ENCODE peak calls at places on chromosomes 5 and 9, in seven cellular contexts. N is NB4, O is stomach, R is right lobe of liver, P is heart right ventricle, L is coronary artery, F is GM20000. H is an unnamed sample.

GRCh38 chr9:37486616-37487544 is 1.1 kb downstream of the POLR1E start:
- DNase-seq in P (no peak), R (no peak), N (peak; percentile 26), F (no peak), L (peak; percentile 84), O (no peak), H (no peak)

GRCh38 chr9:75238311-75238976 is 150.1 kb downstream of the OSTF1 start:
- DNase-seq in F (peak; percentile 56), P (no peak), L (no peak), O (peak; percentile 60), N (peak; percentile 49), R (peak; percentile 45), H (no peak)

GRCh38 chr9:37921546-37922300 is 17.8 kb upstream of the SLC25A51 start:
- DNase-seq in F (no peak), L (no peak), R (peak; percentile 9), P (no peak), N (no peak), O (no peak), H (no peak)

GRCh38 chr9:72883867-72884266 is 69.0 kb downstream of the ALDH1A1 start:
- DNase-seq in R (no peak), F (no peak), L (no peak), O (no peak), N (no peak), P (no peak), H (no peak)

GRCh38 chr5:50744761-50745160 is 78.3 kb downstream of the PARP8 start:
- DNase-seq in O (no peak), R (no peak), L (no peak), P (no peak), F (peak; percentile 11), N (no peak), H (no peak)

GRCh38 chr5:115267617-115268016 is 4.9 kb upstream of the PGGT1B start:
- DNase-seq in O (no peak), N (no peak), R (no peak), L (no peak), P (no peak), F (no peak), H (no peak)

GRCh38 chr5:173704615-173705511 is 88.4 kb upstream of the BOD1 start:
- DNase-seq in R (no peak), N (no peak), L (no peak), P (no peak), O (no peak), F (no peak), H (no peak)

GRCh38 chr9:91746904-91747303 is 203.1 kb downstream of the ROR2 start:
- DNase-seq in P (no peak), N (no peak), L (no peak), R (no peak), O (no peak), F (no peak), H (no peak)

GRCh38 chr5:142306077-142306502 is 18.7 kb downstream of the SPRY4 start:
- DNase-seq in L (no peak), P (no peak), O (no peak), R (no peak), N (no peak), F (no peak), H (no peak)

GRCh38 chr9:134947265-134947955 is 29.7 kb upstream of the FCN1 start:
- DNase-seq in R (no peak), P (no peak), N (no peak), F (no peak), O (no peak), L (no peak), H (no peak)

GRCh38 chr9:113611461-113612215 is 148.1 kb downstream of the RGS3 start:
- DNase-seq in P (no peak), R (no peak), F (no peak), N (no peak), O (no peak), L (no peak), H (no peak)

GRCh38 chr5:28580616-28581015 is 1542.2 kb upstream of the CDH9 start:
- DNase-seq in N (no peak), R (no peak), F (no peak), O (no peak), P (no peak), L (no peak), H (no peak)

GRCh38 chr9:129178983-129179382 is 922 bp upstream of the IER5L start:
- DNase-seq in R (no peak), P (no peak), O (no peak), L (peak; percentile 73), N (no peak), F (no peak), H (no peak)

GRCh38 chr9:13088734-13089427 is 190.6 kb downstream of the MPDZ start:
- DNase-seq in N (peak; percentile 72), L (no peak), P (no peak), R (peak; percentile 43), O (no peak), F (peak; percentile 63), H (no peak)

GRCh38 chr9:110936719-110937452 is 101.4 kb downstream of the LPAR1 start:
- DNase-seq in P (no peak), L (no peak), N (no peak), O (no peak), F (no peak), R (no peak), H (no peak)

GRCh38 chr9:36165766-36166149 is 3.4 kb upstream of the CCIN start:
- DNase-seq in P (no peak), L (no peak), O (no peak), R (no peak), N (no peak), F (no peak), H (no peak)

GRCh38 chr9:36169166-36169565 is at the start of gene CCIN:
- DNase-seq in R (no peak), O (no peak), F (no peak), L (no peak), N (no peak), P (no peak), H (no peak)

GRCh38 chr9:36166150-36166927 is 2.8 kb upstream of the CCIN start:
- DNase-seq in P (peak; percentile 87), R (peak; percentile 82), L (peak; percentile 86), F (peak; percentile 91), O (peak; percentile 87), N (peak; percentile 88), H (peak; percentile 83)

GRCh38 chr9:36170531-36170930 is 1.3 kb downstream of the CCIN start:
- DNase-seq in R (no peak), F (no peak), N (no peak), L (no peak), O (no peak), P (no peak), H (no peak)

DNA sequence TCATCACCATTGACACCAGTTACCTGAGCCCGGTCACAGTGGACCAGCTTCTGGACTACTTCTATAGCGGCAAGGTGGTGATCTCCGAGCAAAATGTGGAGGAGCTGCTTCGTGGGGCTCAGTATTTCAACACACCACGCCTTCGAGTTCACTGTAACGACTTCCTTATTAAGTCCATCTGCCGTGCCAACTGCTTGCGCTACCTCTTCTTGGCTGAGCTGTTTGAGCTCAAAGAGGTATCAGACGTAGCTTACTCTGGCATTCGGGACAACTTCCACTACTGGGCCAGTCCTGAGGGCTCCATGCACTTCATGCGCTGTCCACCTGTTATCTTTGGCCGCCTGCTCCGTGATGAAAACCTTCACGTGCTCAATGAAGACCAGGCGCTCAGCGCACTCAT is 520 bp downstream of the CCIN start:
- DNase-seq in R (no peak), O (no peak), L (no peak), F (no peak), P (no peak), N (peak; percentile 69), H (no peak)
- TF ChIP-seq CTCF in R (no peak), O (no peak), L (no peak), F (no peak), P (no peak), N (no peak), H (no peak)

DNA sequence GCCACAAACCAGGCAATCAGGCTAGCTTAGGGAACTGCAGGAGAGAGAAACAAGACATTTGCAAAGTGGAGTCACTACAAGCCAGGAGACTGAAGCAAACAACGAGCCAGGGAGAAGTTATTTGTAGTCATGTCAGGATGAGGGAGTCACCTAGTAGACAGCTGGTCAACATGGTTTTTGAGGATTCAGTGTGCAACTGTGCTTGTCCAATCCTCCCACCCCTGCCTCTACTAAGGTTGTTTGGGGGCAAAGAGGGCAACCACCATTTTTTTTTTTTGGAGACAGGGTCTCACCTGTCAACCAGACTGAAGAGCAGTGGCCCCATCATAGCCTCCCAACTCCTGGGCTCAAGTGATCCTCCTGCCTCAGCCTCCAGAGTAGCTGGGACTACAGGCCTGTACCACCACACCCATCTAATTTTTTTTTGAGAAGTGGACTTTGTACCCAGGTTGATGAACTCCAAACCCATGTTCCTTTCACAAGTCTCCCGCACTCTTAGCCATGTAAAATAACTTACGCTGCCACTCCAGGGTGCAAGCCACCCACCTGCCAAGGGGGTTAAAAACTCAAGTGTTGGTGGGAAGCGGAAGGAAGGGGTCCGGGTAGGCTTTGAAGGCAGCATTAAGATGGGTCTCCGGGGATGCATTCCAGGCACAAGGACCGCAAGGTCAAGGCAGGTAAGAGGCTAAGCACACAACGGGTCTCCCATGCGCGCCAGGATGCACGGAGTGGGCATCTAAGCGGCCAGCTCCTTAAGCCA is 995 bp downstream of the RPL35 start:
- DNase-seq in F (no peak), L (no peak), P (no peak), N (peak; percentile 19), R (no peak), O (no peak), H (no peak)
- TF ChIP-seq CTCF in F (no peak), L (no peak), P (no peak), N (no peak), R (no peak), O (no peak), H (no peak)

GRCh38 chr5:154754460-154755360 is 467 bp upstream of the LARP1 start:
- DNase-seq in L (peak; percentile 99), P (peak; percentile 100), O (peak; percentile 99), N (peak; percentile 99), F (peak; percentile 99), R (peak; percentile 99), H (peak; percentile 99)
- TF ChIP-seq CTCF in L (no peak), P (peak; percentile 60), O (no peak), N (peak; percentile 15), F (peak; percentile 30), R (peak; percentile 45), H (no peak)

DNA sequence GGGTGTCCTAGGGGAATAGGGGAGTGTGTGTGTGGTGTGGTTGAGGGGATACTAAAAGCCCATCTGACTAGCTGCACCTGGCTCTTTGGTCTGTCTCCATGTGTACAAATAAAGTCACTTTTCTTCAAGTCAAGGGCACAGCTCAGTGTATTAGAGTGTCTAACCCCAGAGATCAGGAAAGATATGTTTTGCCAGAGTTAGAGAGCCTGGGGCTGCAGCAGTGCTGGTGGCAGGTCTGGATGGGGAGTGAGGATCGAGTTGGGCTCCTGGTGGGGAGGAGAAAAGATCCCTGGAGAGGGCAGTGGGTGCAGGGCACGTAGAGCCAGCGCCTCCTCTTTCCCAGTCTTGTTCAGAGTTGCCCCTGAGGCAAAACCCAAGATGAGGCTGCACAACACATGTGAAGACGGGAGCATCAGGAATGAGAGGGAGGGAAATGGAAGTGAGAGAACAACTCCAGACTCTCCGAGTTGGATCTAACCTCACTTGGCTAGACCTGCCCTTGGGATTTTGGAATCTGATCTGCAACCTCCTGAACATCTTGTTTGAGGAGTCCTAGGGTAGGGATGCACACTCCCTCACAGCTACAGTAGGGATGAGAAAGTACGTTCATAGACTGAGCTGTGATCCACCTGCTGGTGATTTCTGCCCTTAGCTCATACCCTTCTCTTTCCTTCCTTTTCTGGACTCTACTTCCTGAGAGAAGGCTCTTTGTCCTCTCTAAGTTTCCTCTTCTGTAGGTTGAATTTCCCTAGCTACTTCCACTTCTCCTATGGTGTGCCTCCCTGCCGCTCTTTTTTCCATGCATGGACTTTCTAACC is 309.9 kb downstream of the ZSWIM6 start:
- DNase-seq in L (no peak), N (no peak), P (no peak), F (no peak), R (no peak), O (no peak), H (no peak)
- TF ChIP-seq CTCF in L (no peak), N (no peak), P (peak; percentile 25), F (no peak), R (peak; percentile 19), O (no peak), H (no peak)